ENCODE peak calls at places on chromosomes 6 and 20, in six cellular contexts. P is activated T-cell treated with anti-CD3 and anti-CD28 coated beads, Interleukin-2, amount 50 U/mL, for 4 hours; T is psoas muscle; M is left ventricle myocardium superior; K is IMR-90; E is Right ventricle myocardium inferior. S is an unnamed sample.

GRCh38 chr6:157188213-157188612 is 135.1 kb downstream of the TMEM242 start:
- ATAC-seq in E (no peak), K (peak), P (no peak), T (no peak), M (no peak), S (no peak)

GRCh38 chr6:5766260-5766659 is 240.5 kb downstream of the NRN1 start:
- ATAC-seq in P (no peak), M (no peak), T (no peak), E (no peak), K (no peak), S (no peak)

GRCh38 chr6:127924440-127924839 is 23.6 kb upstream of the THEMIS start:
- ATAC-seq in M (no peak), K (no peak), T (no peak), E (no peak), P (peak), S (no peak)

GRCh38 chr20:3243718-3244358 is 4.8 kb upstream of the SLC4A11 start:
- ATAC-seq in T (no peak), M (no peak), K (no peak), E (no peak), P (no peak), S (no peak)

GRCh38 chr6:34346175-34347119 is 46.0 kb downstream of the NUDT3 start:
- ATAC-seq in M (no peak), P (no peak), T (no peak), K (no peak), E (no peak), S (no peak)

GRCh38 chr6:13302751-13303667 is 25.3 kb downstream of the TBC1D7 start:
- ATAC-seq in T (peak), K (peak), E (peak), M (peak), P (peak), S (peak)

GRCh38 chr6:66675906-66676305 is 968.9 kb upstream of the EYS start:
- ATAC-seq in M (no peak), E (no peak), K (no peak), P (no peak), T (no peak), S (no peak)

GRCh38 chr6:17610835-17611234 is 10.7 kb downstream of the FAM8A1 start:
- ATAC-seq in M (no peak), P (no peak), E (no peak), K (no peak), T (no peak), S (no peak)

GRCh38 chr20:51917886-51918545 is 115.7 kb upstream of the SALL4 start:
- ATAC-seq in K (no peak), P (no peak), E (no peak), T (no peak), M (no peak), S (no peak)

GRCh38 chr6:157164972-157165371 is 158.3 kb downstream of the TMEM242 start:
- ATAC-seq in K (no peak), M (no peak), P (no peak), T (no peak), E (no peak), S (no peak)

GRCh38 chr6:135833806-135834205 is 17.7 kb upstream of the PDE7B start:
- ATAC-seq in E (no peak), P (no peak), K (no peak), M (no peak), T (no peak), S (no peak)

GRCh38 chr6:128889870-128890269 is 6.9 kb downstream of the LAMA2 start:
- ATAC-seq in E (peak), T (no peak), P (no peak), M (peak), K (no peak), S (no peak)

GRCh38 chr6:118748311-118749062 is 97.1 kb upstream of the CEP85L start:
- ATAC-seq in K (peak), M (no peak), P (peak), T (peak), E (no peak), S (no peak)

GRCh38 chr20:56572178-56572577 is 39.1 kb downstream of the FAM209B start:
- ATAC-seq in K (no peak), P (no peak), E (no peak), T (no peak), M (no peak), S (no peak)

GRCh38 chr6:25963426-25964123 is 973 bp downstream of the TRIM38 start:
- ATAC-seq in P (no peak), E (peak), M (peak), T (no peak), K (peak), S (peak)

GRCh38 chr6:47162231-47162630 is 120.1 kb upstream of the ADGRF1 start:
- ATAC-seq in T (no peak), M (no peak), E (no peak), K (no peak), P (no peak), S (no peak)

GRCh38 chr6:5706094-5707033 is 300.4 kb downstream of the NRN1 start:
- ATAC-seq in P (peak), E (no peak), T (no peak), M (no peak), K (no peak), S (no peak)

GRCh38 chr6:47034919-47035318 is 7.2 kb downstream of the ADGRF1 start:
- ATAC-seq in K (peak), M (peak), E (no peak), T (peak), P (no peak), S (peak)

GRCh38 chr20:49521356-49521755 is 38.9 kb upstream of the KCNB1 start:
- ATAC-seq in K (no peak), T (peak), E (no peak), P (no peak), M (no peak), S (no peak)

GRCh38 chr6:30813623-30814136 is 69.3 kb upstream of the IER3 start:
- ATAC-seq in M (no peak), P (no peak), T (no peak), K (no peak), E (no peak), S (no peak)

GRCh38 chr6:104633125-104633524 is 226.6 kb downstream of the HACE1 start:
- ATAC-seq in T (no peak), M (no peak), P (no peak), K (no peak), E (no peak), S (no peak)

GRCh38 chr6:22455378-22455777 is 114.0 kb upstream of the HDGFL1 start:
- ATAC-seq in K (no peak), P (no peak), T (no peak), E (no peak), M (no peak), S (no peak)

GRCh38 chr6:37987008-37987407 is 167.5 kb downstream of the ZFAND3 start:
- ATAC-seq in K (peak), E (no peak), M (no peak), T (no peak), P (peak), S (no peak)

GRCh38 chr6:36973190-36973589 is 12.8 kb downstream of the MTCH1 start:
- ATAC-seq in P (no peak), T (no peak), M (peak), K (no peak), E (no peak), S (no peak)

S was measured in esophagus mucosa.